ENCODE peak calls at places on chromosomes 6 and 20, in ten cellular contexts. H is activated T-cell treated with anti-CD3 and anti-CD28 coated beads, Interleukin-2, amount 50 U/mL, for 72 hours; L is LoVo; X is AG08395; Z is endothelial cell; V is activated CD4-positive, alpha-beta T cell treated with anti-CD3 and anti-CD28 coated beads, Interleukin-2, amount 50 U/mL, for 1 hour; I is GM23248; S is stimulated activated CD4-positive, alpha-beta T cell treated with anti-CD3 and anti-CD28 coated beads, Interleukin-1b, Interleukin-23, amount 100 ng/mL, for 48 hours; F is fibroblast of lung; D is DMS79. A is an unnamed sample.

GRCh38 chr6:30311101-30311500 is 15.6 kb upstream of the TRIM39 start:
- DNase-seq in I (no peak), D (no peak), X (no peak), V (no peak), Z (no peak), L (no peak), H (no peak), F (no peak), S (no peak), A (no peak)

GRCh38 chr6:33856034-33856590 is 52.3 kb upstream of the MLN start:
- DNase-seq in F (no peak), V (no peak), H (no peak), D (no peak), I (no peak), S (no peak), Z (no peak), L (no peak), X (no peak), A (no peak)

GRCh38 chr20:35318502-35319157 is 26.4 kb upstream of the FAM83C start:
- DNase-seq in H (no peak), V (no peak), Z (no peak), L (peak; percentile 72), I (peak; percentile 81), S (peak; percentile 23), F (peak; percentile 77), X (peak; percentile 52), D (no peak), A (no peak)

GRCh38 chr6:43747734-43748133 is 22.3 kb upstream of the VEGFA start:
- DNase-seq in S (no peak), H (no peak), X (no peak), F (no peak), I (no peak), Z (no peak), V (no peak), D (no peak), L (no peak), A (no peak)

GRCh38 chr6:119541132-119541905 is 191.8 kb upstream of the MAN1A1 start:
- DNase-seq in Z (no peak), D (no peak), X (peak; percentile 93), F (peak; percentile 100), V (no peak), H (no peak), S (no peak), L (peak; percentile 77), I (peak; percentile 98), A (no peak)

GRCh38 chr6:50185006-50185405 is 135.3 kb upstream of the DEFB112 start:
- DNase-seq in Z (peak; percentile 28), V (no peak), D (no peak), L (no peak), S (no peak), I (no peak), F (peak; percentile 2), H (no peak), X (peak; percentile 5), A (no peak)

GRCh38 chr6:134183844-134184243 is 131.4 kb upstream of the SLC2A12 start:
- DNase-seq in X (no peak), I (no peak), F (no peak), S (no peak), D (no peak), H (no peak), L (no peak), V (no peak), Z (no peak), A (no peak)

GRCh38 chr6:44859901-44860410 is 468.2 kb upstream of the RUNX2 start:
- DNase-seq in V (no peak), H (no peak), X (no peak), F (no peak), D (peak; percentile 85), Z (no peak), I (no peak), L (no peak), S (no peak), A (no peak)

GRCh38 chr20:13259921-13260320 is 38.8 kb downstream of the ISM1 start:
- DNase-seq in S (no peak), X (no peak), F (no peak), D (no peak), Z (no peak), H (no peak), L (no peak), V (no peak), I (no peak), A (peak; percentile 67)

GRCh38 chr6:18468162-18468843 is 81.2 kb downstream of the RNF144B start:
- DNase-seq in V (no peak), H (no peak), X (no peak), I (no peak), F (no peak), L (no peak), Z (no peak), S (no peak), D (no peak), A (no peak)

A was measured in NCI-H1930.